ENCODE peak calls at places on chromosomes 7 and 10, in eight cellular contexts. One of them, this sample, is unnamed. For H3K27me3, the result is how much of the 10 kb centered on the place peaks cover.

GRCh38 chr10:26468291-26468690 is 30.1 kb downstream of the APBB1IP start:
- DNase-seq in BJ: no peak
- DNase-seq in HL-60: no peak
- DNase-seq in heart left ventricle: no peak
- DNase-seq in small intestine: no peak
- DNase-seq in ovary: no peak
- DNase-seq in mammary epithelial cell: no peak
- DNase-seq in breast epithelium: no peak
- DNase-seq in this sample: peak

GRCh38 chr10:20970044-20970443 is 72.9 kb upstream of the NEBL start:
- DNase-seq in HL-60: no peak
- DNase-seq in ovary: no peak
- DNase-seq in small intestine: no peak
- DNase-seq in breast epithelium: no peak
- DNase-seq in mammary epithelial cell: peak
- DNase-seq in BJ: no peak
- DNase-seq in heart left ventricle: no peak
- DNase-seq in this sample: no peak

GRCh38 chr10:96470108-96470743 is 43.5 kb downstream of the TLL2 start:
- DNase-seq in breast epithelium: no peak
- DNase-seq in mammary epithelial cell: peak
- DNase-seq in HL-60: peak
- DNase-seq in BJ: no peak
- DNase-seq in heart left ventricle: no peak
- DNase-seq in ovary: no peak
- DNase-seq in small intestine: peak
- DNase-seq in this sample: no peak

GRCh38 chr10:101441539-101442455 is 87.8 kb downstream of the BTRC start:
- DNase-seq in mammary epithelial cell: peak
- DNase-seq in ovary: no peak
- DNase-seq in BJ: peak
- DNase-seq in heart left ventricle: no peak
- DNase-seq in HL-60: peak
- DNase-seq in small intestine: peak
- DNase-seq in breast epithelium: no peak
- DNase-seq in this sample: peak

GRCh38 chr10:3111626-3112220 is 44.4 kb downstream of the PFKP start:
- DNase-seq in heart left ventricle: no peak
- DNase-seq in mammary epithelial cell: no peak
- DNase-seq in HL-60: no peak
- DNase-seq in breast epithelium: no peak
- DNase-seq in BJ: no peak
- DNase-seq in small intestine: no peak
- DNase-seq in ovary: no peak
- DNase-seq in this sample: peak

GRCh38 chr10:33211123-33211878 is 123.2 kb downstream of the NRP1 start:
- DNase-seq in small intestine: no peak
- DNase-seq in HL-60: no peak
- DNase-seq in breast epithelium: no peak
- DNase-seq in heart left ventricle: peak
- DNase-seq in mammary epithelial cell: no peak
- DNase-seq in ovary: peak
- DNase-seq in BJ: peak
- DNase-seq in this sample: no peak

GRCh38 chr10:71442000-71442399 is 45.3 kb downstream of the CDH23 start:
- DNase-seq in mammary epithelial cell: no peak
- DNase-seq in ovary: no peak
- DNase-seq in breast epithelium: no peak
- DNase-seq in heart left ventricle: no peak
- DNase-seq in HL-60: no peak
- DNase-seq in small intestine: no peak
- DNase-seq in BJ: no peak
- DNase-seq in this sample: no peak

GRCh38 chr10:123970207-123970926 is 78.8 kb upstream of the CPXM2 start:
- DNase-seq in heart left ventricle: peak
- DNase-seq in small intestine: no peak
- DNase-seq in breast epithelium: no peak
- DNase-seq in HL-60: no peak
- DNase-seq in mammary epithelial cell: no peak
- DNase-seq in BJ: no peak
- DNase-seq in ovary: no peak
- DNase-seq in this sample: no peak

GRCh38 chr10:26254616-26255015 is 38.0 kb downstream of the GAD2 start:
- DNase-seq in ovary: no peak
- DNase-seq in small intestine: no peak
- DNase-seq in mammary epithelial cell: no peak
- DNase-seq in BJ: no peak
- DNase-seq in heart left ventricle: no peak
- DNase-seq in breast epithelium: no peak
- DNase-seq in HL-60: no peak
- DNase-seq in this sample: no peak

GRCh38 chr10:129970404-129971364 is 6.6 kb upstream of the EBF3 start:
- DNase-seq in ovary: no peak
- DNase-seq in BJ: no peak
- DNase-seq in breast epithelium: no peak
- DNase-seq in HL-60: no peak
- DNase-seq in mammary epithelial cell: no peak
- DNase-seq in small intestine: no peak
- DNase-seq in heart left ventricle: no peak
- DNase-seq in this sample: no peak

GRCh38 chr10:113897693-113898618 is 43.5 kb downstream of the NHLRC2 start:
- DNase-seq in heart left ventricle: no peak
- DNase-seq in ovary: no peak
- DNase-seq in BJ: no peak
- DNase-seq in mammary epithelial cell: no peak
- DNase-seq in small intestine: peak
- DNase-seq in HL-60: no peak
- DNase-seq in breast epithelium: no peak
- DNase-seq in this sample: no peak

DNA sequence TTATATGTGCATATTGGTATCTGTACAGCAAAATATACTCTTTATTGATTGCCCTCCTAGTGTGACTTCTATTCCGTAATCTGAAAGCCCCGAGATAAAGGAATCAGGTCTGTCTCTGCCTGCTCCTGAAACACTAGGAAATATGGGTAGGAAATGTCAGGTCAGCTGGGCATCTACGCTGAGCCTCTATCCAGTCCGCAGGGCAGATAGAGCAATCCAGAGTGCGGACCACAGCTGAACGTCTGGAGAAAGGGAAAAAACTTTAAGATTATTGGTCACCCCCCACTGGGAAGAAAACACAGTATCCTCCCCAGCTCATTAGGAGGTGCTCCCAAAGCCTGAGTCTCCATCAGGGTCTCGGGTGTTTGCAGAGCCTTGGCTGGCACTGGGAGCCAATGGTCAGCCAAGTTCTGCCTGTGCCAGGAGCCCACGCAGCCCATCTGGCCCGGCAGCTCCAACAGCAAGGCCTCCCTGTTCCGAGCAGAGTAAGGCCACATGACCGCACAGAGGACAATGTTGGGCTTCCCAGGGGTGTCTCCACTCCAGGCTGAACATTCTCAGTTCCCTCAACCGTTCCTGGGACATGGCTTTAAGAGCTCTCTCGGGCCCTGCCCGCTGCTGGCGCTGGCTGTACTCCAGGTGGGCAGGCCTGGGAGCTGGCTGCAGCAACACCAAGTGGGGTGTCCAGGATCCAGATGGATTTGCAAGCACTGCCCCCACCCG is 7.6 kb downstream of the CTBP2 start:
- DNase-seq in HL-60: no peak
- DNase-seq in mammary epithelial cell: no peak
- DNase-seq in small intestine: peak
- DNase-seq in ovary: peak
- DNase-seq in breast epithelium: peak
- DNase-seq in BJ: no peak
- DNase-seq in heart left ventricle: peak
- DNase-seq in this sample: no peak
- H3K27me3 ChIP-seq in HL-60: under half
- H3K27me3 ChIP-seq in mammary epithelial cell: under half
- H3K27me3 ChIP-seq in small intestine: under half
- H3K27me3 ChIP-seq in ovary: under half
- H3K27me3 ChIP-seq in breast epithelium: under half
- H3K27me3 ChIP-seq in BJ: under half
- H3K27me3 ChIP-seq in heart left ventricle: under half
- H3K27me3 ChIP-seq in this sample: under half

GRCh38 chr7:153886121-153886505 is 166.1 kb upstream of the DPP6 start:
- DNase-seq in BJ: no peak
- DNase-seq in HL-60: no peak
- DNase-seq in small intestine: no peak
- DNase-seq in heart left ventricle: no peak
- DNase-seq in ovary: no peak
- DNase-seq in breast epithelium: no peak
- DNase-seq in mammary epithelial cell: no peak
- DNase-seq in this sample: no peak
- H3K27me3 ChIP-seq in BJ: under half
- H3K27me3 ChIP-seq in HL-60: under half
- H3K27me3 ChIP-seq in small intestine: under half
- H3K27me3 ChIP-seq in heart left ventricle: under half
- H3K27me3 ChIP-seq in ovary: under half
- H3K27me3 ChIP-seq in breast epithelium: under half
- H3K27me3 ChIP-seq in mammary epithelial cell: under half
- H3K27me3 ChIP-seq in this sample: under half

DNA sequence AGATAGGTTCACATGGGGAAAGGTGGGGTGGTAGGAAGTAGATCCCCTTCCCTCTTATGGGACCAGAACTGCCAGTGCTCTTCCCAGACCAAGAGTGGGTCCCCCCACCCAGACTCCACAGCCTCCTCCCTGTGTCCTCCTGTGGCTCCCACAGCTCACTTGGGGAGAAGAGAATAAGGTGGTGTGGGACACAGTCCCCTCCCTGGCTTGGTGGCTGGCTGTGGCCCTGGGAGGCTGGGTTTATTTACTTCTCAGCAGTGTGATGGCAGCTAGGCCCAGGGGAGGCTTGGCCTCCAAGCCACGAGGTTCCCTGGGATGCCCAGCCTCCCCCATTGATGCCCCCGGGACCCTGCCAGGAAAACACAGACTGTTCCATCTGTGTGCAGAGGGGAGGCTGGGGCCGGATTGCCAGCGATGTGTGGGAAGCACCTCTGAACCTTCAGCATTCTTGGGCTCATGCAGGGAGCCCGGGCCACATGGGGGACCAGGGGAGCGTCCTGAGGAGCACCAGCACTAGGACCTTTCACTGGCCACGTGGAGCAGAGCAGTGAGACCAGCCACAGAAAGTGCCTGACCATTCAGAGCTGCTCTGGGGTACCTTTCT is 2.7 kb downstream of the IMPDH1 start:
- DNase-seq in HL-60: no peak
- DNase-seq in small intestine: no peak
- DNase-seq in mammary epithelial cell: no peak
- DNase-seq in BJ: no peak
- DNase-seq in breast epithelium: no peak
- DNase-seq in heart left ventricle: peak
- DNase-seq in ovary: peak
- DNase-seq in this sample: no peak
- H3K27me3 ChIP-seq in HL-60: under half
- H3K27me3 ChIP-seq in small intestine: under half
- H3K27me3 ChIP-seq in mammary epithelial cell: under half
- H3K27me3 ChIP-seq in BJ: under half
- H3K27me3 ChIP-seq in breast epithelium: under half
- H3K27me3 ChIP-seq in heart left ventricle: under half
- H3K27me3 ChIP-seq in ovary: under half
- H3K27me3 ChIP-seq in this sample: under half

GRCh38 chr7:151186640-151187408 is at the start of gene ASB10:
- DNase-seq in heart left ventricle: peak
- DNase-seq in mammary epithelial cell: no peak
- DNase-seq in small intestine: no peak
- DNase-seq in BJ: no peak
- DNase-seq in HL-60: no peak
- DNase-seq in ovary: no peak
- DNase-seq in breast epithelium: no peak
- DNase-seq in this sample: no peak
- H3K27me3 ChIP-seq in heart left ventricle: under half
- H3K27me3 ChIP-seq in mammary epithelial cell: under half
- H3K27me3 ChIP-seq in small intestine: under half
- H3K27me3 ChIP-seq in BJ: under half
- H3K27me3 ChIP-seq in HL-60: under half
- H3K27me3 ChIP-seq in ovary: under half
- H3K27me3 ChIP-seq in breast epithelium: under half
- H3K27me3 ChIP-seq in this sample: under half

GRCh38 chr7:96995406-96996110 is 9.8 kb upstream of the DLX6 start:
- DNase-seq in mammary epithelial cell: no peak
- DNase-seq in heart left ventricle: no peak
- DNase-seq in ovary: no peak
- DNase-seq in breast epithelium: no peak
- DNase-seq in BJ: no peak
- DNase-seq in small intestine: no peak
- DNase-seq in HL-60: no peak
- DNase-seq in this sample: no peak

GRCh38 chr7:96996111-96996936 is 9.0 kb upstream of the DLX6 start:
- DNase-seq in small intestine: no peak
- DNase-seq in ovary: no peak
- DNase-seq in breast epithelium: no peak
- DNase-seq in mammary epithelial cell: no peak
- DNase-seq in BJ: no peak
- DNase-seq in HL-60: no peak
- DNase-seq in heart left ventricle: no peak
- DNase-seq in this sample: no peak

GRCh38 chr7:96998333-96998732 is 7.0 kb upstream of the DLX6 start:
- DNase-seq in BJ: no peak
- DNase-seq in ovary: no peak
- DNase-seq in HL-60: no peak
- DNase-seq in mammary epithelial cell: no peak
- DNase-seq in breast epithelium: no peak
- DNase-seq in heart left ventricle: no peak
- DNase-seq in small intestine: no peak
- DNase-seq in this sample: no peak

GRCh38 chr7:96997512-96998032 is 7.8 kb upstream of the DLX6 start:
- DNase-seq in HL-60: no peak
- DNase-seq in mammary epithelial cell: no peak
- DNase-seq in breast epithelium: no peak
- DNase-seq in BJ: no peak
- DNase-seq in small intestine: no peak
- DNase-seq in heart left ventricle: no peak
- DNase-seq in ovary: no peak
- DNase-seq in this sample: no peak

GRCh38 chr7:96996937-96997511 is 8.3 kb upstream of the DLX6 start:
- DNase-seq in mammary epithelial cell: no peak
- DNase-seq in small intestine: no peak
- DNase-seq in ovary: no peak
- DNase-seq in breast epithelium: no peak
- DNase-seq in HL-60: no peak
- DNase-seq in BJ: no peak
- DNase-seq in heart left ventricle: no peak
- DNase-seq in this sample: no peak
- H3K27me3 ChIP-seq in mammary epithelial cell: half or more
- H3K27me3 ChIP-seq in small intestine: half or more
- H3K27me3 ChIP-seq in ovary: under half
- H3K27me3 ChIP-seq in breast epithelium: under half
- H3K27me3 ChIP-seq in HL-60: half or more
- H3K27me3 ChIP-seq in BJ: half or more
- H3K27me3 ChIP-seq in heart left ventricle: half or more
- H3K27me3 ChIP-seq in this sample: half or more

GRCh38 chr7:1596181-1597043 is 26.6 kb upstream of the PSMG3 start:
- DNase-seq in heart left ventricle: no peak
- DNase-seq in BJ: no peak
- DNase-seq in breast epithelium: no peak
- DNase-seq in HL-60: no peak
- DNase-seq in ovary: no peak
- DNase-seq in small intestine: no peak
- DNase-seq in mammary epithelial cell: no peak
- DNase-seq in this sample: no peak
- H3K27me3 ChIP-seq in heart left ventricle: under half
- H3K27me3 ChIP-seq in BJ: under half
- H3K27me3 ChIP-seq in breast epithelium: under half
- H3K27me3 ChIP-seq in HL-60: under half
- H3K27me3 ChIP-seq in ovary: under half
- H3K27me3 ChIP-seq in small intestine: under half
- H3K27me3 ChIP-seq in mammary epithelial cell: under half
- H3K27me3 ChIP-seq in this sample: under half